ENCODE peak calls at places on chromosomes 11 and 22, in eight cellular contexts. J, O, B, D, H, M, L and Z are unnamed samples.
A peak's percentile ranks its signal among the peaks of the same experiment; 100 is the strongest.

GRCh38 chr11:11977206-11977938 is 31.1 kb downstream of the DKK3 start:
- DNase-seq in J (no peak), O (peak; percentile 29), B (peak; percentile 45), D (no peak), H (peak; percentile 75), M (peak; percentile 47), L (no peak), Z (no peak)

GRCh38 chr11:118622376-118623290 is 15.2 kb downstream of the PHLDB1 start:
- DNase-seq in J (no peak), O (peak; percentile 77), B (peak; percentile 68), D (no peak), H (no peak), M (no peak), L (peak; percentile 58), Z (peak; percentile 82)

GRCh38 chr11:110184974-110185597 is 91.9 kb downstream of the ZC3H12C start:
- DNase-seq in J (no peak), O (no peak), B (peak; percentile 10), D (no peak), H (no peak), M (no peak), L (no peak), Z (no peak)

GRCh38 chr11:3605279-3605662 is 36.5 kb downstream of the ART5 start:
- DNase-seq in J (no peak), O (no peak), B (no peak), D (no peak), H (no peak), M (no peak), L (no peak), Z (no peak)

GRCh38 chr11:76391811-76392475 is 10.8 kb downstream of the GVQW3 start:
- DNase-seq in J (no peak), O (no peak), B (no peak), D (no peak), H (no peak), M (no peak), L (no peak), Z (no peak)

GRCh38 chr11:92591551-92591950 is 366.9 kb downstream of the FAT3 start:
- DNase-seq in J (no peak), O (no peak), B (no peak), D (no peak), H (no peak), M (no peak), L (no peak), Z (no peak)

GRCh38 chr11:19472679-19473078 is 231.9 kb upstream of the E2F8 start:
- DNase-seq in J (no peak), O (no peak), B (no peak), D (no peak), H (no peak), M (no peak), L (no peak), Z (no peak)

GRCh38 chr11:117143390-117143789 is 697 bp upstream of the PAFAH1B2 start:
- DNase-seq in J (no peak), O (peak; percentile 39), B (no peak), D (no peak), H (peak; percentile 35), M (no peak), L (no peak), Z (no peak)

GRCh38 chr11:72625746-72626636 is 48.2 kb downstream of the PDE2A start:
- DNase-seq in J (no peak), O (peak; percentile 45), B (no peak), D (no peak), H (no peak), M (no peak), L (peak; percentile 83), Z (peak; percentile 87)

GRCh38 chr22:39631857-39632256 is 61.3 kb downstream of the CACNA1I start:
- DNase-seq in J (no peak), O (no peak), B (no peak), D (no peak), H (no peak), M (no peak), L (no peak), Z (no peak)

GRCh38 chr22:35624547-35624946 is 7.4 kb upstream of the MB start:
- DNase-seq in J (no peak), O (no peak), B (no peak), D (no peak), H (no peak), M (no peak), L (no peak), Z (no peak)

GRCh38 chr22:29727248-29727551 is 7.4 kb downstream of the CABP7 start:
- DNase-seq in J (no peak), O (no peak), B (no peak), D (no peak), H (no peak), M (peak; percentile 79), L (no peak), Z (no peak)

GRCh38 chr11:34343686-34344085 is 14.1 kb downstream of the ABTB2 start:
- DNase-seq in J (no peak), O (no peak), B (no peak), D (no peak), H (no peak), M (no peak), L (no peak), Z (no peak)

GRCh38 chr11:72378704-72379383 is 55.5 kb downstream of the CLPB start:
- DNase-seq in J (peak; percentile 91), O (no peak), B (no peak), D (no peak), H (no peak), M (no peak), L (no peak), Z (peak; percentile 83)

GRCh38 chr11:68677432-68677831 is 6.9 kb upstream of the GAL start:
- DNase-seq in J (no peak), O (no peak), B (peak; percentile 59), D (no peak), H (peak; percentile 30), M (no peak), L (no peak), Z (no peak)

GRCh38 chr11:116852261-116853125 is 15.1 kb upstream of the APOA1 start:
- DNase-seq in J (no peak), O (peak; percentile 64), B (no peak), D (no peak), H (no peak), M (no peak), L (peak; percentile 57), Z (no peak)

GRCh38 chr11:70536051-70536877 is 137.9 kb downstream of the CTTN start:
- DNase-seq in J (no peak), O (no peak), B (no peak), D (no peak), H (no peak), M (no peak), L (peak; percentile 64), Z (peak; percentile 40)

GRCh38 chr11:122418032-122418431 is 237.5 kb upstream of the UBASH3B start:
- DNase-seq in J (no peak), O (no peak), B (no peak), D (no peak), H (no peak), M (no peak), L (no peak), Z (no peak)

GRCh38 chr22:50695421-50696250 is 23.0 kb downstream of the SHANK3 start:
- DNase-seq in J (no peak), O (no peak), B (no peak), D (peak; percentile 70), H (no peak), M (no peak), L (peak; percentile 50), Z (no peak)
- TF ChIP-seq POLR2AphosphoS5 in J (no peak), O (no peak), B (no peak), D (peak; percentile 13), H (no peak), M (no peak), L (no peak), Z (no peak)

GRCh38 chr11:57675176-57675941 is 7.4 kb downstream of the ZDHHC5 start:
- DNase-seq in J (no peak), O (no peak), B (no peak), D (no peak), H (no peak), M (no peak), L (no peak), Z (no peak)
- TF ChIP-seq CTCF in J (no peak), O (no peak), B (no peak), D (no peak), H (no peak), M (no peak), L (no peak), Z (no peak)

GRCh38 chr11:24589064-24589463 is 92.2 kb downstream of the LUZP2 start:
- DNase-seq in J (no peak), O (no peak), B (no peak), D (no peak), H (no peak), M (no peak), L (no peak), Z (no peak)
- TF ChIP-seq POLR2AphosphoS5 in J (no peak), O (no peak), B (no peak), D (no peak), H (no peak), M (no peak), L (no peak), Z (no peak)

GRCh38 chr11:45233804-45234170 is 52.4 kb downstream of the SYT13 start:
- DNase-seq in J (no peak), O (no peak), B (no peak), D (peak; percentile 70), H (no peak), M (no peak), L (peak; percentile 73), Z (peak; percentile 65)
- TF ChIP-seq CTCF in J (no peak), O (no peak), B (no peak), D (no peak), H (peak; percentile 66), M (no peak), L (no peak), Z (no peak)